ENCODE peak calls at places on chromosomes 12 and 14, in seven cellular contexts. E is H7, T is astrocyte, L is upper lobe of right lung, N is COLO829, U is RPMI8226, Q is amniotic stem cell. F is an unnamed sample.
A peak's percentile ranks its signal among the peaks of the same experiment; 100 is the strongest.

GRCh38 chr12:2402180-2402579 is 349.4 kb downstream of the CACNA1C start:
- DNase-seq in E (no peak), T (no peak), L (no peak), N (no peak), U (no peak), Q (no peak), F (no peak)

GRCh38 chr14:68139466-68140110 is 320.0 kb downstream of the RAD51B start:
- DNase-seq in E (no peak), T (no peak), L (no peak), N (no peak), U (no peak), Q (no peak), F (no peak)

GRCh38 chr14:36194645-36195044 is 18.1 kb upstream of the PTCSC3 start:
- DNase-seq in E (no peak), T (no peak), L (no peak), N (no peak), U (no peak), Q (no peak), F (no peak)

GRCh38 chr12:108642269-108642870 is 8.7 kb upstream of the SELPLG start:
- DNase-seq in E (no peak), T (no peak), L (no peak), N (no peak), U (no peak), Q (no peak), F (no peak)

GRCh38 chr14:65585216-65585615 is 172.7 kb downstream of the FUT8 start:
- DNase-seq in E (no peak), T (no peak), L (no peak), N (no peak), U (no peak), Q (no peak), F (no peak)

GRCh38 chr12:42696424-42697149 is 107.0 kb upstream of the PRICKLE1 start:
- DNase-seq in E (no peak), T (peak; percentile 87), L (no peak), N (no peak), U (no peak), Q (no peak), F (no peak)

GRCh38 chr12:50174971-50175715 is 8.0 kb upstream of the CERS5 start:
- DNase-seq in E (peak; percentile 72), T (peak; percentile 61), L (no peak), N (peak; percentile 42), U (peak; percentile 65), Q (peak; percentile 26), F (peak; percentile 64)

GRCh38 chr14:60931206-60931605 is 49.7 kb downstream of the TRMT5 start:
- DNase-seq in E (no peak), T (peak; percentile 13), L (no peak), N (no peak), U (no peak), Q (no peak), F (no peak)

GRCh38 chr14:20332386-20332945 is 613 bp downstream of the CCNB1IP1 start:
- DNase-seq in E (no peak), T (no peak), L (no peak), N (no peak), U (no peak), Q (no peak), F (peak; percentile 12)

GRCh38 chr14:22484638-22485037 is 104.4 kb downstream of the DAD1 start:
- DNase-seq in E (no peak), T (peak; percentile 51), L (no peak), N (no peak), U (no peak), Q (no peak), F (no peak)

GRCh38 chr12:131333621-131334440 is 377.1 kb upstream of the SFSWAP start:
- DNase-seq in E (no peak), T (no peak), L (no peak), N (no peak), U (no peak), Q (no peak), F (no peak)

GRCh38 chr12:128971802-128972201 is 118.5 kb downstream of the GLT1D1 start:
- DNase-seq in E (no peak), T (no peak), L (no peak), N (no peak), U (no peak), Q (no peak), F (no peak)

GRCh38 chr14:71855399-71856036 is 76.7 kb upstream of the RGS6 start:
- DNase-seq in E (peak; percentile 56), T (peak; percentile 30), L (peak; percentile 84), N (peak; percentile 67), U (peak; percentile 37), Q (peak; percentile 38), F (peak; percentile 56)

GRCh38 chr14:61103541-61104339 is 122.7 kb downstream of the SLC38A6 start:
- DNase-seq in E (peak; percentile 57), T (peak; percentile 99), L (no peak), N (peak; percentile 97), U (no peak), Q (peak; percentile 82), F (peak; percentile 95)

GRCh38 chr14:38662781-38663180 is 406.9 kb upstream of the CLEC14A start:
- DNase-seq in E (no peak), T (no peak), L (peak; percentile 20), N (no peak), U (no peak), Q (no peak), F (no peak)

GRCh38 chr12:105288311-105288996 is 42.0 kb upstream of the C12orf75 start:
- DNase-seq in E (no peak), T (no peak), L (no peak), N (no peak), U (no peak), Q (no peak), F (no peak)

GRCh38 chr14:65179918-65180724 is 77.8 kb upstream of the MAX start:
- DNase-seq in E (no peak), T (peak; percentile 93), L (no peak), N (peak; percentile 28), U (peak; percentile 84), Q (peak; percentile 27), F (peak; percentile 88)

GRCh38 chr14:106210650-106211049 is 684.3 kb downstream of the TMEM121 start:
- DNase-seq in E (no peak), T (no peak), L (no peak), N (no peak), U (no peak), Q (no peak), F (no peak)

GRCh38 chr12:63238892-63239291 is 87.9 kb upstream of the AVPR1A start:
- DNase-seq in E (no peak), T (no peak), L (no peak), N (peak; percentile 36), U (no peak), Q (no peak), F (no peak)

GRCh38 chr14:60125918-60126317 is 34.2 kb downstream of the PCNX4 start:
- DNase-seq in E (no peak), T (peak; percentile 34), L (no peak), N (no peak), U (no peak), Q (no peak), F (peak; percentile 5)

GRCh38 chr12:6959376-6960290 is 8.5 kb downstream of the PTPN6 start:
- DNase-seq in E (peak; percentile 43), T (no peak), L (peak; percentile 76), N (no peak), U (no peak), Q (no peak), F (no peak)

GRCh38 chr12:116717466-116718457 is 20.1 kb downstream of the SPRING1 start:
- DNase-seq in E (no peak), T (peak; percentile 71), L (no peak), N (no peak), U (no peak), Q (no peak), F (no peak)

GRCh38 chr12:93135286-93136239 is 206.5 kb upstream of the EEA1 start:
- DNase-seq in E (no peak), T (no peak), L (no peak), N (no peak), U (no peak), Q (no peak), F (peak; percentile 22)

GRCh38 chr14:100898935-100899840 is 4.3 kb downstream of the RTL1 start:
- DNase-seq in E (peak; percentile 64), T (no peak), L (peak; percentile 27), N (no peak), U (no peak), Q (no peak), F (no peak)

F was measured in HFFc6.